ENCODE peak calls at places on chromosomes 1 and 21, in seven cellular contexts. One of them, this sample, is unnamed.

GRCh38 chr1:234776875-234777849 is 167.2 kb upstream of the IRF2BP2 start:
- DNase-seq in neural progenitor cell: peak
- DNase-seq in GM23338: no peak
- DNase-seq in GM23248: no peak
- DNase-seq in MM.1S: no peak
- DNase-seq in PC-3: peak
- DNase-seq in hepatocyte: peak
- DNase-seq in this sample: no peak

GRCh38 chr1:202029171-202029665 is 18.8 kb downstream of the ELF3 start:
- DNase-seq in neural progenitor cell: no peak
- DNase-seq in GM23338: no peak
- DNase-seq in GM23248: peak
- DNase-seq in MM.1S: no peak
- DNase-seq in PC-3: peak
- DNase-seq in hepatocyte: no peak
- DNase-seq in this sample: peak

GRCh38 chr1:229689273-229689672 is 63.2 kb downstream of the URB2 start:
- DNase-seq in neural progenitor cell: no peak
- DNase-seq in GM23338: no peak
- DNase-seq in GM23248: no peak
- DNase-seq in MM.1S: no peak
- DNase-seq in PC-3: no peak
- DNase-seq in hepatocyte: no peak
- DNase-seq in this sample: no peak

GRCh38 chr1:7011826-7012225 is 226.6 kb downstream of the CAMTA1 start:
- DNase-seq in neural progenitor cell: no peak
- DNase-seq in GM23338: no peak
- DNase-seq in GM23248: no peak
- DNase-seq in MM.1S: no peak
- DNase-seq in PC-3: no peak
- DNase-seq in hepatocyte: no peak
- DNase-seq in this sample: no peak

GRCh38 chr1:31032266-31032665 is 33.3 kb downstream of the PUM1 start:
- DNase-seq in neural progenitor cell: no peak
- DNase-seq in GM23338: no peak
- DNase-seq in GM23248: no peak
- DNase-seq in MM.1S: no peak
- DNase-seq in PC-3: no peak
- DNase-seq in hepatocyte: no peak
- DNase-seq in this sample: no peak

GRCh38 chr1:6354659-6355317 is 38.8 kb downstream of the ACOT7 start:
- DNase-seq in neural progenitor cell: no peak
- DNase-seq in GM23338: no peak
- DNase-seq in GM23248: no peak
- DNase-seq in MM.1S: no peak
- DNase-seq in PC-3: no peak
- DNase-seq in hepatocyte: no peak
- DNase-seq in this sample: no peak

GRCh38 chr1:182768973-182769372 is 20.6 kb upstream of the NPL start:
- DNase-seq in neural progenitor cell: no peak
- DNase-seq in GM23338: no peak
- DNase-seq in GM23248: peak
- DNase-seq in MM.1S: no peak
- DNase-seq in PC-3: no peak
- DNase-seq in hepatocyte: no peak
- DNase-seq in this sample: no peak

GRCh38 chr1:179548666-179549367 is 26.9 kb downstream of the NPHS2 start:
- DNase-seq in neural progenitor cell: no peak
- DNase-seq in GM23338: no peak
- DNase-seq in GM23248: no peak
- DNase-seq in MM.1S: no peak
- DNase-seq in PC-3: no peak
- DNase-seq in hepatocyte: no peak
- DNase-seq in this sample: no peak

GRCh38 chr21:45152265-45152746 is 77.9 kb downstream of the ADARB1 start:
- DNase-seq in neural progenitor cell: peak
- DNase-seq in GM23338: peak
- DNase-seq in GM23248: no peak
- DNase-seq in MM.1S: no peak
- DNase-seq in PC-3: no peak
- DNase-seq in hepatocyte: peak
- DNase-seq in this sample: no peak

GRCh38 chr1:179127163-179127895 is 45.5 kb downstream of the TOR3A start:
- DNase-seq in neural progenitor cell: no peak
- DNase-seq in GM23338: no peak
- DNase-seq in GM23248: peak
- DNase-seq in MM.1S: no peak
- DNase-seq in PC-3: peak
- DNase-seq in hepatocyte: no peak
- DNase-seq in this sample: no peak

GRCh38 chr1:53145942-53146708 is 3.7 kb upstream of the SLC1A7 start:
- DNase-seq in neural progenitor cell: peak
- DNase-seq in GM23338: no peak
- DNase-seq in GM23248: peak
- DNase-seq in MM.1S: no peak
- DNase-seq in PC-3: peak
- DNase-seq in hepatocyte: peak
- DNase-seq in this sample: peak
- TF ChIP-seq EZH2 in neural progenitor cell: no peak
- TF ChIP-seq EZH2 in GM23338: no peak
- TF ChIP-seq EZH2 in GM23248: no peak
- TF ChIP-seq EZH2 in MM.1S: no peak
- TF ChIP-seq EZH2 in PC-3: no peak
- TF ChIP-seq EZH2 in hepatocyte: no peak
- TF ChIP-seq EZH2 in this sample: no peak

GRCh38 chr1:32768110-32768857 is 48.9 kb downstream of the YARS1 start:
- DNase-seq in neural progenitor cell: no peak
- DNase-seq in GM23338: no peak
- DNase-seq in GM23248: no peak
- DNase-seq in MM.1S: no peak
- DNase-seq in PC-3: no peak
- DNase-seq in hepatocyte: no peak
- DNase-seq in this sample: no peak

GRCh38 chr1:32767641-32768040 is 49.5 kb downstream of the YARS1 start:
- DNase-seq in neural progenitor cell: no peak
- DNase-seq in GM23338: no peak
- DNase-seq in GM23248: peak
- DNase-seq in MM.1S: no peak
- DNase-seq in PC-3: no peak
- DNase-seq in hepatocyte: peak
- DNase-seq in this sample: no peak

GRCh38 chr1:32770741-32771548 is 46.2 kb downstream of the YARS1 start:
- DNase-seq in neural progenitor cell: no peak
- DNase-seq in GM23338: no peak
- DNase-seq in GM23248: no peak
- DNase-seq in MM.1S: no peak
- DNase-seq in PC-3: no peak
- DNase-seq in hepatocyte: no peak
- DNase-seq in this sample: no peak

GRCh38 chr1:32770221-32770731 is 46.9 kb downstream of the YARS1 start:
- DNase-seq in neural progenitor cell: no peak
- DNase-seq in GM23338: no peak
- DNase-seq in GM23248: no peak
- DNase-seq in MM.1S: no peak
- DNase-seq in PC-3: no peak
- DNase-seq in hepatocyte: no peak
- DNase-seq in this sample: no peak

DNA sequence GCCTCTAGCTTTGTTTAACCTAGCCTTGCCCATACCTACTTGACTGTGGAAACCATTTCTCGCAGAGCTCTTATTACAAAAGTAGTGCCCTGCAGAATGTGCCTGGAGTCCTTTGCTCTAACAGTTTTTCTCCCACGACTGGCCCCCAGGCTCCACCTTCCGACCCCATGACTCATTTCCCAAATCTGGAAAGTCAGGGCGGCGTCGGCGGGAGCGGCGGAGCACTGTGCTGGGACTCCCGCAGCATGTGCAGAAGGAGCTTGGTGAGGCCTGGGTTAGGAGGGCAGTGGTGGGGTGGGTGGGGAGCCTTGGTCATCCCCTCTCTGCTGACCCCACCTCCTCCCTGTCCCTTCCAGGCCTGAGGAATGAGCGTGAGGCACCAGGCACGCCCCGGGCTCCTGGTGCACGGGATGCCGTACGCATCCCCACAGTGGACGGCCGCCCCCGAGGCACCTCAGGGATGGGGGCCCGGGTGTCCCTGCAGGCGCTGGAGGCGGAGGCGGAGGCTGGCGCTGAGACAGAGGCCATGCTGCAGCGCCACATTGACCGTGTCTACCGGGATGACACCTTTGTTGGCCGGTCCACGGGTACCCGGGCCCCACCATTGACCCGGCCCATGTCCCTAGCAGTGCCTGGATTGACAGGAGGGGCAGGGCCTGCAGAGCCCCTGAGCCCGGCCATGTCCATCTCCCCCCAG is 47.5 kb downstream of the YARS1 start:
- DNase-seq in neural progenitor cell: no peak
- DNase-seq in GM23338: no peak
- DNase-seq in GM23248: peak
- DNase-seq in MM.1S: no peak
- DNase-seq in PC-3: peak
- DNase-seq in hepatocyte: no peak
- DNase-seq in this sample: peak
- TF ChIP-seq EZH2phosphoT487 in neural progenitor cell: no peak
- TF ChIP-seq EZH2phosphoT487 in GM23338: no peak
- TF ChIP-seq EZH2phosphoT487 in GM23248: no peak
- TF ChIP-seq EZH2phosphoT487 in MM.1S: no peak
- TF ChIP-seq EZH2phosphoT487 in PC-3: no peak
- TF ChIP-seq EZH2phosphoT487 in hepatocyte: no peak
- TF ChIP-seq EZH2phosphoT487 in this sample: no peak

DNA sequence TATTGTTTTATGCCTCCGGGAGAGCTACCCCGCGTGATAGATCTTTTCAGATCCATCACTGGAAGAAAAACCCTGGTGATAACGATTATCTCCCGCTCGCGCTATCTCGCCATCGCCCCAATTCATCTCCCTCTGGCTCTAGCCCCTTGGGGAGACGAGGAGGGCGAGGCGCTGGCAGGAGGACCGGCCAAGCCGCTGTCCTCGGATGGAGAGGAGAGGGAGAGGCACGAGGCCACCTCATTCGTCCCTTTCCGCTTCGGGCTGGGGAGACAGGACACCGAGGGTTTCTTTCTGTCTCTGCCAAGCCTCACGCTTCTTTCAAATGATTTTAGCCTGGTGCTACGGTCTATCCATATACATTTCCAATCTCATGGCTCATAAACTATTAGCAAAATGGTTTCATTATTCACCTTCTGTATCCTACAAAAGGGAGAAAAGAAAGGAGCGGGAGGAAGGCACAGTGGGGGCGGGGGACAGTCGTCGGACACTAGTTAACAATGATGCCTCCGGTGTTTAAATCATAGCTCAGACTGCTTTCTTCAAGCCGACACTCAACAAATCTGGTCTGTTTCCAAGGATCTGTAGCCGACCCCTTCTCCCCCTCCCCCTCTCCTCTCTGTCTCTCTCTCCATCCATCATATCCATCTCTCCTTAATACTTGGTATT is 415.1 kb upstream of the ESRRG start:
- DNase-seq in neural progenitor cell: peak
- DNase-seq in GM23338: peak
- DNase-seq in GM23248: no peak
- DNase-seq in MM.1S: no peak
- DNase-seq in PC-3: no peak
- DNase-seq in hepatocyte: no peak
- DNase-seq in this sample: no peak
- TF ChIP-seq EZH2 in neural progenitor cell: peak
- TF ChIP-seq EZH2 in GM23338: peak
- TF ChIP-seq EZH2 in GM23248: peak
- TF ChIP-seq EZH2 in MM.1S: no peak
- TF ChIP-seq EZH2 in PC-3: no peak
- TF ChIP-seq EZH2 in hepatocyte: peak
- TF ChIP-seq EZH2 in this sample: no peak

DNA sequence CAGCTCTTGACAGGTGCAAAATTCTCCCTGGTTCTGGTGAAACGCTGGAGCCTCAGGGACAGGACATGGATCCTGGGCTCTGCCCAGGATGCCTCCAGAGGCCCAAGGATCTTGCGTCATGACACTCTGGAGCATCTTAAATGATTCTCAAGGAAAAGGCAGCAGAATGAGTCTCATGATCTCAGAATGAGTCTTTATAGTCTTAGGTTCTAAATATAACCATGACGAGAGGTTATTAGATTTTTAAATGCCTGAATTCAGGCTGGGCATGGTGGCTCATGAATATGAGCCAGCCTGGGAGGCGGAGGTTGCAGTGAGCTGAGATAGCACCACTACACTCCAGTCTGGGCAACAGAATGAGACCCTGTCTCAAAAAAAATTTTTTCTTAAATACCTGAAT is 55.5 kb downstream of the ECE1 start:
- DNase-seq in neural progenitor cell: no peak
- DNase-seq in GM23338: no peak
- DNase-seq in GM23248: peak
- DNase-seq in MM.1S: no peak
- DNase-seq in PC-3: peak
- DNase-seq in hepatocyte: no peak
- DNase-seq in this sample: no peak
- TF ChIP-seq EZH2phosphoT487 in neural progenitor cell: no peak
- TF ChIP-seq EZH2phosphoT487 in GM23338: no peak
- TF ChIP-seq EZH2phosphoT487 in GM23248: no peak
- TF ChIP-seq EZH2phosphoT487 in MM.1S: no peak
- TF ChIP-seq EZH2phosphoT487 in PC-3: no peak
- TF ChIP-seq EZH2phosphoT487 in hepatocyte: no peak
- TF ChIP-seq EZH2phosphoT487 in this sample: no peak